ENCODE peak calls at places on chromosomes 16 and 17, in nine cellular contexts. L is CMK; A is A549; N is stimulated activated CD8-positive, alpha-beta memory T cell treated with anti-CD3 and anti-CD28 coated beads, Interleukin-12 subunit alpha, Interleukin-12 subunit beta, amount 100 ng/mL, for 4 hours; T is NCI-H2029 treated with DMSO at 0.1 percent for 48 hours; C is stimulated activated CD4-positive, alpha-beta T cell treated with anti-CD3 and anti-CD28 coated beads, Interleukin-1b, Interleukin-23, amount 100 ng/mL, for 24 hours; R is NCI-H187; Z is upper lobe of right lung; V is activated T-helper 9 cell treated with anti-CD3 and anti-CD28 coated beads, Interleukin-2, amount 50 U/mL, for 16 hours. H is an unnamed sample.

GRCh38 chr17:72466199-72466598 is 345.4 kb downstream of the SOX9 start:
- DNase-seq in R (no peak), L (no peak), N (no peak), C (no peak), T (no peak), V (no peak), Z (no peak), A (peak), H (no peak)

GRCh38 chr16:81720973-81721907 is 57.9 kb upstream of the PLCG2 start:
- DNase-seq in C (no peak), L (no peak), N (no peak), R (no peak), Z (no peak), V (no peak), T (no peak), A (no peak), H (no peak)

GRCh38 chr16:28110074-28110473 is 46.6 kb upstream of the GSG1L start:
- DNase-seq in L (no peak), T (no peak), Z (no peak), A (no peak), V (no peak), R (no peak), C (no peak), N (no peak), H (no peak)

GRCh38 chr16:12436201-12436657 is 367.5 kb downstream of the CPPED1 start:
- DNase-seq in V (no peak), N (no peak), A (no peak), T (peak), Z (no peak), L (no peak), C (no peak), R (peak), H (no peak)

GRCh38 chr16:48188449-48189102 is 32.8 kb upstream of the ABCC12 start:
- DNase-seq in N (no peak), L (no peak), V (no peak), A (no peak), Z (no peak), T (no peak), R (no peak), C (no peak), H (no peak)

GRCh38 chr17:79503440-79503839 is 107.4 kb downstream of the RBFOX3 start:
- DNase-seq in L (no peak), A (no peak), T (no peak), N (no peak), Z (no peak), V (no peak), R (no peak), C (no peak), H (no peak)

GRCh38 chr17:75610103-75610984 is 22.7 kb downstream of the MYO15B start:
- DNase-seq in A (peak), T (no peak), N (no peak), R (no peak), L (no peak), Z (no peak), V (no peak), C (no peak), H (no peak)

GRCh38 chr17:37844158-37844976 is 79.8 kb upstream of the TBC1D3K start:
- DNase-seq in V (no peak), C (peak), N (no peak), R (no peak), L (no peak), A (peak), T (no peak), Z (peak), H (no peak)

GRCh38 chr17:42559076-42559475 is 2.9 kb upstream of the COASY start:
- DNase-seq in A (no peak), R (no peak), T (peak), N (no peak), C (no peak), Z (no peak), L (no peak), V (no peak), H (no peak)

GRCh38 chr16:23570992-23571632 is 13.6 kb downstream of the UBFD1 start:
- DNase-seq in C (no peak), N (no peak), Z (no peak), T (no peak), A (no peak), V (no peak), L (no peak), R (no peak), H (no peak)

GRCh38 chr16:52912565-52913173 is 140.0 kb downstream of the CHD9NB start:
- DNase-seq in R (peak), A (peak), C (peak), L (no peak), Z (peak), N (no peak), V (no peak), T (peak), H (no peak)

GRCh38 chr17:39926588-39927100 is 757 bp downstream of the ORMDL3 start:
- DNase-seq in C (no peak), T (no peak), A (peak), V (peak), L (no peak), Z (peak), N (peak), R (no peak), H (peak)

GRCh38 chr16:4373909-4374742 is 2.5 kb downstream of the VASN start:
- DNase-seq in T (no peak), A (peak), Z (peak), R (no peak), L (no peak), C (no peak), N (no peak), V (no peak), H (no peak)

GRCh38 chr16:27398894-27399853 is 2.8 kb upstream of the IL21R start:
- DNase-seq in L (peak), T (no peak), A (no peak), Z (no peak), V (no peak), C (no peak), R (no peak), N (no peak), H (no peak)

GRCh38 chr17:81923302-81924260 is 4.0 kb downstream of the MAFG start:
- DNase-seq in C (no peak), R (no peak), T (no peak), Z (peak), V (no peak), A (peak), N (no peak), L (peak), H (no peak)

GRCh38 chr17:28717578-28718316 is at the start of gene RAB34:
- DNase-seq in N (no peak), L (no peak), Z (peak), A (peak), V (no peak), T (no peak), R (no peak), C (peak), H (no peak)

GRCh38 chr17:50056961-50057330 is 1.0 kb downstream of the ITGA3 start:
- DNase-seq in Z (no peak), V (no peak), L (no peak), A (no peak), R (no peak), C (no peak), T (no peak), N (no peak), H (no peak)